ENCODE peak calls at places on chromosomes 16 and 17, in seven cellular contexts. One of them, this sample, is unnamed.
A peak's percentile ranks its signal among the peaks of the same experiment; 100 is the strongest.

GRCh38 chr17:79702071-79702470 is 28.7 kb upstream of the ENPP7 start:
- DNase-seq in activated CD4-positive, alpha-beta T cell treated with anti-CD3 and anti-CD28 coated beads, Interleukin-2, amount 50 U/mL, for 4 hours: no peak
- DNase-seq in left cardiac atrium: no peak
- DNase-seq in EL: no peak
- DNase-seq in BE2C: no peak
- DNase-seq in activated naive CD4-positive, alpha-beta T cell: no peak
- DNase-seq in NCI-H2081: no peak
- DNase-seq in this sample: no peak

GRCh38 chr17:9226130-9226793 is 205.0 kb downstream of the NTN1 start:
- DNase-seq in activated CD4-positive, alpha-beta T cell treated with anti-CD3 and anti-CD28 coated beads, Interleukin-2, amount 50 U/mL, for 4 hours: no peak
- DNase-seq in left cardiac atrium: no peak
- DNase-seq in EL: no peak
- DNase-seq in BE2C: no peak
- DNase-seq in activated naive CD4-positive, alpha-beta T cell: no peak
- DNase-seq in NCI-H2081: no peak
- DNase-seq in this sample: no peak

GRCh38 chr17:39660397-39661043 is 4.6 kb upstream of the TCAP start:
- DNase-seq in activated CD4-positive, alpha-beta T cell treated with anti-CD3 and anti-CD28 coated beads, Interleukin-2, amount 50 U/mL, for 4 hours: no peak
- DNase-seq in left cardiac atrium: no peak
- DNase-seq in EL: no peak
- DNase-seq in BE2C: no peak
- DNase-seq in activated naive CD4-positive, alpha-beta T cell: no peak
- DNase-seq in NCI-H2081: no peak
- DNase-seq in this sample: no peak

GRCh38 chr16:4388275-4389021 is 16.8 kb downstream of the VASN start:
- DNase-seq in activated CD4-positive, alpha-beta T cell treated with anti-CD3 and anti-CD28 coated beads, Interleukin-2, amount 50 U/mL, for 4 hours: no peak
- DNase-seq in left cardiac atrium: peak; percentile 57
- DNase-seq in EL: peak; percentile 85
- DNase-seq in BE2C: peak; percentile 16
- DNase-seq in activated naive CD4-positive, alpha-beta T cell: no peak
- DNase-seq in NCI-H2081: no peak
- DNase-seq in this sample: no peak

GRCh38 chr17:69358688-69359596 is 32.0 kb upstream of the ABCA5 start:
- DNase-seq in activated CD4-positive, alpha-beta T cell treated with anti-CD3 and anti-CD28 coated beads, Interleukin-2, amount 50 U/mL, for 4 hours: no peak
- DNase-seq in left cardiac atrium: no peak
- DNase-seq in EL: no peak
- DNase-seq in BE2C: no peak
- DNase-seq in activated naive CD4-positive, alpha-beta T cell: no peak
- DNase-seq in NCI-H2081: no peak
- DNase-seq in this sample: no peak

GRCh38 chr16:87754535-87754934 is 11.3 kb downstream of the KLHDC4 start:
- DNase-seq in activated CD4-positive, alpha-beta T cell treated with anti-CD3 and anti-CD28 coated beads, Interleukin-2, amount 50 U/mL, for 4 hours: no peak
- DNase-seq in left cardiac atrium: no peak
- DNase-seq in EL: no peak
- DNase-seq in BE2C: no peak
- DNase-seq in activated naive CD4-positive, alpha-beta T cell: no peak
- DNase-seq in NCI-H2081: no peak
- DNase-seq in this sample: no peak

GRCh38 chr17:70938311-70938710 is 769.0 kb downstream of the KCNJ2 start:
- DNase-seq in activated CD4-positive, alpha-beta T cell treated with anti-CD3 and anti-CD28 coated beads, Interleukin-2, amount 50 U/mL, for 4 hours: no peak
- DNase-seq in left cardiac atrium: no peak
- DNase-seq in EL: no peak
- DNase-seq in BE2C: no peak
- DNase-seq in activated naive CD4-positive, alpha-beta T cell: no peak
- DNase-seq in NCI-H2081: peak; percentile 67
- DNase-seq in this sample: no peak

GRCh38 chr16:50195276-50195675 is 42.2 kb downstream of the TENT4B start:
- DNase-seq in activated CD4-positive, alpha-beta T cell treated with anti-CD3 and anti-CD28 coated beads, Interleukin-2, amount 50 U/mL, for 4 hours: no peak
- DNase-seq in left cardiac atrium: no peak
- DNase-seq in EL: peak; percentile 79
- DNase-seq in BE2C: no peak
- DNase-seq in activated naive CD4-positive, alpha-beta T cell: no peak
- DNase-seq in NCI-H2081: no peak
- DNase-seq in this sample: no peak

GRCh38 chr16:74743668-74744299 is 30.8 kb downstream of the FA2H start:
- DNase-seq in activated CD4-positive, alpha-beta T cell treated with anti-CD3 and anti-CD28 coated beads, Interleukin-2, amount 50 U/mL, for 4 hours: no peak
- DNase-seq in left cardiac atrium: peak; percentile 39
- DNase-seq in EL: peak; percentile 76
- DNase-seq in BE2C: peak; percentile 50
- DNase-seq in activated naive CD4-positive, alpha-beta T cell: no peak
- DNase-seq in NCI-H2081: no peak
- DNase-seq in this sample: no peak

GRCh38 chr17:33335491-33336173 is 42.5 kb upstream of the ASIC2 start:
- DNase-seq in activated CD4-positive, alpha-beta T cell treated with anti-CD3 and anti-CD28 coated beads, Interleukin-2, amount 50 U/mL, for 4 hours: no peak
- DNase-seq in left cardiac atrium: no peak
- DNase-seq in EL: no peak
- DNase-seq in BE2C: peak; percentile 8
- DNase-seq in activated naive CD4-positive, alpha-beta T cell: no peak
- DNase-seq in NCI-H2081: no peak
- DNase-seq in this sample: no peak

GRCh38 chr17:45292696-45293412 is 24.0 kb downstream of the MAP3K14 start:
- DNase-seq in activated CD4-positive, alpha-beta T cell treated with anti-CD3 and anti-CD28 coated beads, Interleukin-2, amount 50 U/mL, for 4 hours: no peak
- DNase-seq in left cardiac atrium: no peak
- DNase-seq in EL: no peak
- DNase-seq in BE2C: no peak
- DNase-seq in activated naive CD4-positive, alpha-beta T cell: no peak
- DNase-seq in NCI-H2081: no peak
- DNase-seq in this sample: no peak

GRCh38 chr16:56477096-56477878 is 25.9 kb downstream of the OGFOD1 start:
- DNase-seq in activated CD4-positive, alpha-beta T cell treated with anti-CD3 and anti-CD28 coated beads, Interleukin-2, amount 50 U/mL, for 4 hours: no peak
- DNase-seq in left cardiac atrium: no peak
- DNase-seq in EL: peak; percentile 87
- DNase-seq in BE2C: no peak
- DNase-seq in activated naive CD4-positive, alpha-beta T cell: no peak
- DNase-seq in NCI-H2081: no peak
- DNase-seq in this sample: no peak

GRCh38 chr16:54694651-54695050 is 236.0 kb upstream of the IRX5 start:
- DNase-seq in activated CD4-positive, alpha-beta T cell treated with anti-CD3 and anti-CD28 coated beads, Interleukin-2, amount 50 U/mL, for 4 hours: no peak
- DNase-seq in left cardiac atrium: no peak
- DNase-seq in EL: no peak
- DNase-seq in BE2C: no peak
- DNase-seq in activated naive CD4-positive, alpha-beta T cell: no peak
- DNase-seq in NCI-H2081: no peak
- DNase-seq in this sample: no peak

GRCh38 chr16:68272501-68273209 is 8.3 kb downstream of the SLC7A6 start:
- DNase-seq in activated CD4-positive, alpha-beta T cell treated with anti-CD3 and anti-CD28 coated beads, Interleukin-2, amount 50 U/mL, for 4 hours: peak; percentile 35
- DNase-seq in left cardiac atrium: no peak
- DNase-seq in EL: no peak
- DNase-seq in BE2C: no peak
- DNase-seq in activated naive CD4-positive, alpha-beta T cell: peak; percentile 58
- DNase-seq in NCI-H2081: peak; percentile 25
- DNase-seq in this sample: no peak

GRCh38 chr16:80552277-80552676 is 11.5 kb downstream of the DYNLRB2 start:
- DNase-seq in activated CD4-positive, alpha-beta T cell treated with anti-CD3 and anti-CD28 coated beads, Interleukin-2, amount 50 U/mL, for 4 hours: no peak
- DNase-seq in left cardiac atrium: no peak
- DNase-seq in EL: no peak
- DNase-seq in BE2C: no peak
- DNase-seq in activated naive CD4-positive, alpha-beta T cell: no peak
- DNase-seq in NCI-H2081: no peak
- DNase-seq in this sample: no peak

GRCh38 chr17:76137351-76138233 is 3.5 kb downstream of the FOXJ1 start:
- DNase-seq in activated CD4-positive, alpha-beta T cell treated with anti-CD3 and anti-CD28 coated beads, Interleukin-2, amount 50 U/mL, for 4 hours: no peak
- DNase-seq in left cardiac atrium: no peak
- DNase-seq in EL: no peak
- DNase-seq in BE2C: no peak
- DNase-seq in activated naive CD4-positive, alpha-beta T cell: no peak
- DNase-seq in NCI-H2081: no peak
- DNase-seq in this sample: no peak

GRCh38 chr17:7932949-7933348 is 943 bp downstream of the CNTROB start:
- DNase-seq in activated CD4-positive, alpha-beta T cell treated with anti-CD3 and anti-CD28 coated beads, Interleukin-2, amount 50 U/mL, for 4 hours: peak; percentile 7
- DNase-seq in left cardiac atrium: no peak
- DNase-seq in EL: peak; percentile 88
- DNase-seq in BE2C: peak; percentile 25
- DNase-seq in activated naive CD4-positive, alpha-beta T cell: no peak
- DNase-seq in NCI-H2081: no peak
- DNase-seq in this sample: peak; percentile 16

GRCh38 chr16:70594569-70594968 is 51.8 kb upstream of the IL34 start:
- DNase-seq in activated CD4-positive, alpha-beta T cell treated with anti-CD3 and anti-CD28 coated beads, Interleukin-2, amount 50 U/mL, for 4 hours: no peak
- DNase-seq in left cardiac atrium: peak; percentile 66
- DNase-seq in EL: no peak
- DNase-seq in BE2C: no peak
- DNase-seq in activated naive CD4-positive, alpha-beta T cell: no peak
- DNase-seq in NCI-H2081: no peak
- DNase-seq in this sample: no peak

GRCh38 chr17:42692489-42692888 is 10.2 kb downstream of the CNTNAP1 start:
- DNase-seq in activated CD4-positive, alpha-beta T cell treated with anti-CD3 and anti-CD28 coated beads, Interleukin-2, amount 50 U/mL, for 4 hours: no peak
- DNase-seq in left cardiac atrium: no peak
- DNase-seq in EL: no peak
- DNase-seq in BE2C: no peak
- DNase-seq in activated naive CD4-positive, alpha-beta T cell: no peak
- DNase-seq in NCI-H2081: no peak
- DNase-seq in this sample: no peak

GRCh38 chr17:10633738-10634379 is 23.2 kb downstream of the MYH3 start:
- DNase-seq in activated CD4-positive, alpha-beta T cell treated with anti-CD3 and anti-CD28 coated beads, Interleukin-2, amount 50 U/mL, for 4 hours: no peak
- DNase-seq in left cardiac atrium: no peak
- DNase-seq in EL: no peak
- DNase-seq in BE2C: no peak
- DNase-seq in activated naive CD4-positive, alpha-beta T cell: no peak
- DNase-seq in NCI-H2081: no peak
- DNase-seq in this sample: no peak

GRCh38 chr16:70805787-70806186 is 4.8 kb upstream of the VAC14 start:
- DNase-seq in activated CD4-positive, alpha-beta T cell treated with anti-CD3 and anti-CD28 coated beads, Interleukin-2, amount 50 U/mL, for 4 hours: no peak
- DNase-seq in left cardiac atrium: no peak
- DNase-seq in EL: peak; percentile 91
- DNase-seq in BE2C: no peak
- DNase-seq in activated naive CD4-positive, alpha-beta T cell: no peak
- DNase-seq in NCI-H2081: no peak
- DNase-seq in this sample: no peak

GRCh38 chr16:88431651-88432050 is 21.4 kb upstream of the ZFPM1 start:
- DNase-seq in activated CD4-positive, alpha-beta T cell treated with anti-CD3 and anti-CD28 coated beads, Interleukin-2, amount 50 U/mL, for 4 hours: no peak
- DNase-seq in left cardiac atrium: no peak
- DNase-seq in EL: no peak
- DNase-seq in BE2C: no peak
- DNase-seq in activated naive CD4-positive, alpha-beta T cell: no peak
- DNase-seq in NCI-H2081: no peak
- DNase-seq in this sample: no peak

GRCh38 chr17:1710807-1711553 is 803 bp upstream of the TLCD2 start:
- DNase-seq in activated CD4-positive, alpha-beta T cell treated with anti-CD3 and anti-CD28 coated beads, Interleukin-2, amount 50 U/mL, for 4 hours: no peak
- DNase-seq in left cardiac atrium: no peak
- DNase-seq in EL: peak; percentile 44
- DNase-seq in BE2C: no peak
- DNase-seq in activated naive CD4-positive, alpha-beta T cell: no peak
- DNase-seq in NCI-H2081: no peak
- DNase-seq in this sample: no peak

GRCh38 chr16:49602201-49603041 is 228.8 kb downstream of the C16orf78 start:
- DNase-seq in activated CD4-positive, alpha-beta T cell treated with anti-CD3 and anti-CD28 coated beads, Interleukin-2, amount 50 U/mL, for 4 hours: no peak
- DNase-seq in left cardiac atrium: no peak
- DNase-seq in EL: no peak
- DNase-seq in BE2C: no peak
- DNase-seq in activated naive CD4-positive, alpha-beta T cell: no peak
- DNase-seq in NCI-H2081: no peak
- DNase-seq in this sample: no peak

GRCh38 chr17:44981221-44981968 is 13.3 kb upstream of the C1QL1 start:
- DNase-seq in activated CD4-positive, alpha-beta T cell treated with anti-CD3 and anti-CD28 coated beads, Interleukin-2, amount 50 U/mL, for 4 hours: no peak
- DNase-seq in left cardiac atrium: no peak
- DNase-seq in EL: peak; percentile 80
- DNase-seq in BE2C: no peak
- DNase-seq in activated naive CD4-positive, alpha-beta T cell: no peak
- DNase-seq in NCI-H2081: no peak
- DNase-seq in this sample: peak; percentile 11

GRCh38 chr16:1944612-1945199 is 1.7 kb upstream of the MSRB1 start:
- DNase-seq in activated CD4-positive, alpha-beta T cell treated with anti-CD3 and anti-CD28 coated beads, Interleukin-2, amount 50 U/mL, for 4 hours: no peak
- DNase-seq in left cardiac atrium: no peak
- DNase-seq in EL: no peak
- DNase-seq in BE2C: no peak
- DNase-seq in activated naive CD4-positive, alpha-beta T cell: no peak
- DNase-seq in NCI-H2081: no peak
- DNase-seq in this sample: no peak

GRCh38 chr17:72619976-72620650 is 472.4 kb downstream of the SLC39A11 start:
- DNase-seq in activated CD4-positive, alpha-beta T cell treated with anti-CD3 and anti-CD28 coated beads, Interleukin-2, amount 50 U/mL, for 4 hours: no peak
- DNase-seq in left cardiac atrium: no peak
- DNase-seq in EL: no peak
- DNase-seq in BE2C: no peak
- DNase-seq in activated naive CD4-positive, alpha-beta T cell: no peak
- DNase-seq in NCI-H2081: no peak
- DNase-seq in this sample: no peak

GRCh38 chr16:1082952-1083675 is 10.6 kb downstream of the SSTR5 start:
- DNase-seq in activated CD4-positive, alpha-beta T cell treated with anti-CD3 and anti-CD28 coated beads, Interleukin-2, amount 50 U/mL, for 4 hours: no peak
- DNase-seq in left cardiac atrium: no peak
- DNase-seq in EL: peak; percentile 29
- DNase-seq in BE2C: no peak
- DNase-seq in activated naive CD4-positive, alpha-beta T cell: no peak
- DNase-seq in NCI-H2081: no peak
- DNase-seq in this sample: no peak

GRCh38 chr17:81601525-81602120 is 35.3 kb downstream of the NPLOC4 start:
- DNase-seq in activated CD4-positive, alpha-beta T cell treated with anti-CD3 and anti-CD28 coated beads, Interleukin-2, amount 50 U/mL, for 4 hours: peak; percentile 15
- DNase-seq in left cardiac atrium: no peak
- DNase-seq in EL: peak; percentile 79
- DNase-seq in BE2C: peak; percentile 52
- DNase-seq in activated naive CD4-positive, alpha-beta T cell: no peak
- DNase-seq in NCI-H2081: peak; percentile 55
- DNase-seq in this sample: no peak

GRCh38 chr17:45011767-45012166 is 39.7 kb downstream of the DCAKD start:
- DNase-seq in activated CD4-positive, alpha-beta T cell treated with anti-CD3 and anti-CD28 coated beads, Interleukin-2, amount 50 U/mL, for 4 hours: no peak
- DNase-seq in left cardiac atrium: no peak
- DNase-seq in EL: no peak
- DNase-seq in BE2C: no peak
- DNase-seq in activated naive CD4-positive, alpha-beta T cell: no peak
- DNase-seq in NCI-H2081: no peak
- DNase-seq in this sample: no peak

GRCh38 chr17:42202696-42203095 is 8.4 kb upstream of the GHDC start:
- DNase-seq in activated CD4-positive, alpha-beta T cell treated with anti-CD3 and anti-CD28 coated beads, Interleukin-2, amount 50 U/mL, for 4 hours: no peak
- DNase-seq in left cardiac atrium: no peak
- DNase-seq in EL: no peak
- DNase-seq in BE2C: no peak
- DNase-seq in activated naive CD4-positive, alpha-beta T cell: no peak
- DNase-seq in NCI-H2081: no peak
- DNase-seq in this sample: no peak

This sample was measured in GOT3.